ENCODE peak calls at places on chromosomes 11 and 22, in six cellular contexts. K, X, T, U, D and H are unnamed samples.
A peak's percentile ranks its signal among the peaks of the same experiment; 100 is the strongest.

GRCh38 chr11:103924166-103925013 is 112.0 kb upstream of the DDI1 start:
- DNase-seq in K (no peak), X (no peak), T (peak; percentile 47), U (no peak), D (no peak), H (no peak)

GRCh38 chr11:78168539-78169477 is 19.6 kb downstream of the KCTD21 start:
- DNase-seq in K (peak; percentile 52), X (no peak), T (peak; percentile 83), U (peak; percentile 96), D (peak; percentile 43), H (no peak)

GRCh38 chr11:113697798-113698407 is 8.2 kb downstream of the TMPRSS5 start:
- DNase-seq in K (no peak), X (no peak), T (peak; percentile 36), U (no peak), D (no peak), H (no peak)

GRCh38 chr11:350723-351255 is 18.5 kb upstream of the B4GALNT4 start:
- DNase-seq in K (no peak), X (peak; percentile 46), T (no peak), U (no peak), D (no peak), H (no peak)

GRCh38 chr22:24772493-24773220 is 1.9 kb downstream of the PIWIL3 start:
- DNase-seq in K (no peak), X (no peak), T (peak; percentile 20), U (peak; percentile 83), D (no peak), H (no peak)

GRCh38 chr11:34565417-34566208 is 52.0 kb upstream of the ELF5 start:
- DNase-seq in K (no peak), X (peak; percentile 27), T (no peak), U (no peak), D (no peak), H (no peak)

GRCh38 chr11:13110929-13111812 is 102.1 kb downstream of the RASSF10 start:
- DNase-seq in K (no peak), X (no peak), T (peak; percentile 83), U (peak; percentile 69), D (no peak), H (no peak)

GRCh38 chr11:78195917-78196545 is 7.3 kb downstream of the USP35 start:
- DNase-seq in K (no peak), X (no peak), T (no peak), U (peak; percentile 37), D (no peak), H (no peak)

GRCh38 chr11:77244277-77245014 is 57.0 kb downstream of the GDPD4 start:
- DNase-seq in K (no peak), X (no peak), T (peak; percentile 86), U (peak; percentile 72), D (no peak), H (no peak)

GRCh38 chr11:12163181-12163841 is 52.9 kb downstream of the MICAL2 start:
- DNase-seq in K (no peak), X (no peak), T (peak; percentile 84), U (peak; percentile 52), D (no peak), H (no peak)

GRCh38 chr22:46070722-46071450 is 79.4 kb upstream of the PPARA start:
- DNase-seq in K (peak; percentile 80), X (no peak), T (no peak), U (peak; percentile 76), D (peak; percentile 58), H (peak; percentile 87)

GRCh38 chr11:123272565-123272964 is 77.5 kb upstream of the CLMP start:
- DNase-seq in K (no peak), X (no peak), T (no peak), U (no peak), D (no peak), H (no peak)

GRCh38 chr11:85536438-85536837 is 90.7 kb downstream of the DLG2 start:
- DNase-seq in K (no peak), X (no peak), T (no peak), U (no peak), D (no peak), H (no peak)

GRCh38 chr11:128568166-128568778 is 19.1 kb downstream of the ETS1 start:
- DNase-seq in K (no peak), X (peak; percentile 10), T (no peak), U (no peak), D (no peak), H (no peak)

DNA sequence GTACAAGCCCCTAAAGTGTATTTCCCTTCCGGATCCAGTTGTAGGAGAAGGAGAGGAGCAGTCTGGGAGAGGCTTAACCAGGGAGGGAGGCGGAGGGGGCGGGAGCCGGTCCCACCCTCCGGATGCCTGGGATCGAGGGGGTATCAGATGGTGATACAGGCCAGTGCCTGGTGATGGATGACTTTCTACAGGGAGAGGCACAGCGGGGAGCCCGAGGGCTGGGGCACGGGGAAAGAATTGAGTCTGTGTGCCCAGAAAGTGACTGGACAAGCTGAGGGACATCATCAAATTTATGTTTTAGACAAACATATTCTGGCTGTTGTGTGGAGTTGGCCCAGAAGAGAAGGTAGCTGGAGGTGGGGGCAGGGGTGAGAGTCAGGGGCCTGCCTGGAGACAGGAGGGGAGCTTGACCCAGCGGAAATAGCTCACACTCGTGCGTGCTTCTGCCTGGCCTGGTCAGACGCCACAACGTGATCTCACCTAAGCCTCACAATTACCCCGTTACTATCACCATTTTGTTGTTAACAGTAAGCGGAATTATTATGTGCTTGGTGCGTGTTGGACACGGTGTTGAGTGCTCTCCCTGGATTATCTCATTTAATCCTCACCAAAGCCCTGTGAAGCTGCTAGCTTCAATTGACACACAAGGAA is 42.4 kb downstream of the AMPD3 start:
- DNase-seq in K (no peak), X (no peak), T (no peak), U (no peak), D (peak; percentile 19), H (no peak)
- H3K27ac ChIP-seq in K (no peak overlapping the region), X (no peak overlapping the region), T (no peak overlapping the region), U (no peak overlapping the region), D (no peak overlapping the region), H (no peak overlapping the region)

DNA sequence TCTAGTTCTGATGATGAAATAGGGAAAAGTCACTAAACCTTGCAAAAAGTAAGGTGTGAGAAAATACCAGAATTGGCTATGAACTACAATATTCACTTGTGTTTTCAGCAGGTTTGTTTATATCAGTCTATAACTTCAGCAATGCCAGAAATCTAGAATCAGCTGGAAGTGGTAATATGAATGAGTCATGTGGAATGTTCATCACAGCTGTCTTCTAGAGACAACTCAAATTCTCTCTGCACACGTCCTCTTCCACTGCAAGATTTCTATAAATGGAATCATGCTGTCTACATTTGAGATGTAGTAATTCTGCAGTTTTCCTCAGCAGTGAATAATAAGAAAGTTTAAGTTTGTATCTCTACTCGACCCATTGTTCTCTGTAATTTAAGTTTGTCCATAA is 89.9 kb downstream of the OR4A15 start:
- DNase-seq in K (no peak), X (no peak), T (no peak), U (no peak), D (no peak), H (no peak)
- H3K9me3 ChIP-seq in K (no peaks in the 10 kb centered on the region), X (no peaks in the 10 kb centered on the region), T (no peaks in the 10 kb centered on the region), U (no peaks in the 10 kb centered on the region), D (no peaks in the 10 kb centered on the region), H (no peaks in the 10 kb centered on the region)

GRCh38 chr11:67666676-67667489 is 7.5 kb downstream of the ALDH3B2 start:
- DNase-seq in K (no peak), X (peak; percentile 7), T (no peak), U (no peak), D (no peak), H (no peak)

GRCh38 chr11:67664696-67665536 is 9.5 kb downstream of the ALDH3B2 start:
- DNase-seq in K (no peak), X (no peak), T (no peak), U (no peak), D (no peak), H (no peak)

GRCh38 chr11:67664213-67664585 is 10.2 kb downstream of the ALDH3B2 start:
- DNase-seq in K (no peak), X (no peak), T (no peak), U (no peak), D (no peak), H (no peak)

GRCh38 chr11:67666303-67666645 is 8.1 kb downstream of the ALDH3B2 start:
- DNase-seq in K (no peak), X (no peak), T (no peak), U (no peak), D (no peak), H (no peak)

DNA sequence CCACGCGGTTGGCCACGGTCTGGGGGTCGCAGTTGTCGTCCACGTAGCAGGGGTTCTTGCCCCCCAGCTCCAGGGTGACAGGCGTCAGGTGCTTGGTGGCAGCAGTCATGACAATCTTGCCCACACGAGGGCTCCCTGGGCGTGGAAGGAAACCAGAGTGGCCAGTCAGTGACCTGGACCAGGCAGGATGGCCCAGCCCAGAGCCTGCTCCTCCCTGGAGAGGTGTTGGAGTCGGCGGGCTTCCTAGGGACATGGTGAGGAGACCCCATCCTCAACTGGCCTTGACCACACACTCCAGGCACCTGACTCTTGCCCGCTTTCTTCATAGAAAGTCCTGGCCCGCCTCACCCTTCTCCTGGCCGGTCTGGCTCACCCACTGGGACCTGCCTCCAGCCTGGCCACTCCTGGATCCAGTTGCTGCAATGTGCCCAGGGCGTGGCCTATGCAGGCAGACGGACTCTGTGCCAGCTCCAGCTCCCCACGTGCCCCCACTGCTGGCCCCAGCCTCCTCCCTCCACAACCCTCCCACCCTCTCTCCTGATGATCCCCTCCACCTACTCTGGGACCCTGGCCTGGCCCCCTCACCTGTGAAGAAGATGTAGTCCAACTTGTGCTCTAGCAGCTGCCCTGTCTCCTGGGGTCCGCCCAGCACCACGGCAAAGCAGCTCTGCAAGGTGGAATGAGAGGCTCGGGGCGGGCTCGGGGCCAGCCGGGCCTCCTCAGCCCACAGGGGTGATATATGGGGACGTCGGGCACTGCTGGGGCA is 8.7 kb downstream of the ALDH3B2 start:
- DNase-seq in K (no peak), X (peak; percentile 3), T (no peak), U (no peak), D (peak; percentile 48), H (peak; percentile 70)
- TF ChIP-seq CTCF in K (peak; percentile 19), X (peak; percentile 26), T (no peak), U (no peak), D (peak; percentile 3), H (peak; percentile 15)

DNA sequence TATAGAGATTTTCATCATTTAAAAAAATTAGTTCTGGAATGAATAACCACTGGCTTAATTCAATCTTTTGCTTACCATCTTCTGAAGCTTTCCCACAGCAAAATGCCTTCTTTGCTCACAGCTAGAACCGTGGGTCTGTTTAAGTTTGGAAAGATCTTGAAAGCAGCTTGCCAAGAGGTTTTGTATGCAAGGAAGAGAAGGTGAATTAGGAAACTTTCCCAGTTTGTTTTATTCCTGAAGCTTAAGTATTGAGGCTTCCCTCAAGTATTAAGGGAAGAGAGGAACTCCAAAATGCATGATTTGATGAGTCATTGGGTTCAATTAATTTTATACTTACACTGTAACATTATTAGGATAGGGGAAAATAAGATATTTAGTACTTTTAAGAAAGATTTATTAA is 1.9 kb upstream of the ARHGEF12 start:
- DNase-seq in K (no peak), X (no peak), T (no peak), U (no peak), D (no peak), H (no peak)
- H3K27ac ChIP-seq in K (no peak overlapping the region), X (no peak overlapping the region), T (no peak overlapping the region), U (no peak overlapping the region), D (peak overlapping the region; percentile 46), H (no peak overlapping the region)

DNA sequence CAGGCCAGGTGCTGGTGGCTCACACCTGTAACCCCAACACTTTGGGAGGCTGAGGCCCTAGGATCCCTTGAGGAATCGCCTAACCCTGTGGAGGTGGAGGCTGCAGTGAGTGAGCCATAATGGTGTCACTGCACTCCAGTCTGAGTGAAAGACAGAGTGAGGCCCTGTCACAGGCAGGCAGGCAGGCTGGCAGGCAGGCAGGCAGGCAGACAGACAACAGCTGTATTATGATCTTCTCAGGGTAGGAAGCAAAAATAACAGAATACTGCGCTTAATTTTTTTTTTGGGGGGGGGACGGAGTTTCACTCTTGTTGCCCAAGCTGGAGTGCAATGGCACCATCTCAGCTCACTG is 3901.6 kb upstream of the OR11H1 start:
- DNase-seq in K (no peak), X (no peak), T (no peak), U (no peak), D (no peak), H (no peak)
- H3K9me3 ChIP-seq in K (peaks cover 40% of the 10 kb centered on the region), X (peaks cover 47% of the 10 kb centered on the region), T (peaks cover 26% of the 10 kb centered on the region), U (peaks cover 23% of the 10 kb centered on the region), D (no peaks in the 10 kb centered on the region), H (no peaks in the 10 kb centered on the region)